ENCODE peak calls at places on chromosome 1, in eight cellular contexts. One of them, this sample, is unnamed.

GRCh38 chr1:181592261-181592859 is 109.0 kb downstream of the CACNA1E start:
- DNase-seq in foreskin fibroblast: no peak
- DNase-seq in esophagus squamous epithelium: no peak
- DNase-seq in heart right ventricle: no peak
- DNase-seq in neural progenitor cell: peak
- DNase-seq in AG04449: no peak
- DNase-seq in IMR-90: no peak
- DNase-seq in K562: no peak
- DNase-seq in this sample: no peak

GRCh38 chr1:107637101-107637500 is 327.9 kb downstream of the VAV3 start:
- DNase-seq in neural progenitor cell: no peak
- DNase-seq in IMR-90: no peak
- DNase-seq in esophagus squamous epithelium: no peak
- DNase-seq in foreskin fibroblast: no peak
- DNase-seq in K562: no peak
- DNase-seq in AG04449: no peak
- DNase-seq in heart right ventricle: no peak
- DNase-seq in this sample: no peak

GRCh38 chr1:117171900-117172501 is 38.7 kb downstream of the VTCN1 start:
- DNase-seq in neural progenitor cell: peak
- DNase-seq in esophagus squamous epithelium: no peak
- DNase-seq in foreskin fibroblast: no peak
- DNase-seq in AG04449: no peak
- DNase-seq in IMR-90: peak
- DNase-seq in heart right ventricle: peak
- DNase-seq in K562: no peak
- DNase-seq in this sample: no peak

GRCh38 chr1:35883681-35884155 is 709 bp downstream of the AGO1 start:
- DNase-seq in IMR-90: peak
- DNase-seq in K562: peak
- DNase-seq in foreskin fibroblast: peak
- DNase-seq in neural progenitor cell: peak
- DNase-seq in AG04449: no peak
- DNase-seq in heart right ventricle: peak
- DNase-seq in esophagus squamous epithelium: no peak
- DNase-seq in this sample: no peak

GRCh38 chr1:24557711-24558121 is 1.8 kb downstream of the NCMAP start:
- DNase-seq in foreskin fibroblast: no peak
- DNase-seq in esophagus squamous epithelium: no peak
- DNase-seq in AG04449: no peak
- DNase-seq in K562: no peak
- DNase-seq in neural progenitor cell: no peak
- DNase-seq in IMR-90: no peak
- DNase-seq in heart right ventricle: no peak
- DNase-seq in this sample: no peak

GRCh38 chr1:226355679-226356583 is 47.0 kb upstream of the LIN9 start:
- DNase-seq in foreskin fibroblast: no peak
- DNase-seq in K562: no peak
- DNase-seq in esophagus squamous epithelium: no peak
- DNase-seq in heart right ventricle: peak
- DNase-seq in AG04449: no peak
- DNase-seq in neural progenitor cell: no peak
- DNase-seq in IMR-90: no peak
- DNase-seq in this sample: no peak

GRCh38 chr1:170063109-170063826 is 11.2 kb downstream of the KIFAP3 start:
- DNase-seq in AG04449: no peak
- DNase-seq in foreskin fibroblast: peak
- DNase-seq in heart right ventricle: no peak
- DNase-seq in esophagus squamous epithelium: no peak
- DNase-seq in neural progenitor cell: no peak
- DNase-seq in K562: peak
- DNase-seq in IMR-90: peak
- DNase-seq in this sample: no peak

GRCh38 chr1:89464008-89464407 is 60.6 kb upstream of the LRRC8B start:
- DNase-seq in foreskin fibroblast: no peak
- DNase-seq in esophagus squamous epithelium: no peak
- DNase-seq in neural progenitor cell: no peak
- DNase-seq in K562: no peak
- DNase-seq in IMR-90: no peak
- DNase-seq in AG04449: no peak
- DNase-seq in heart right ventricle: no peak
- DNase-seq in this sample: no peak

GRCh38 chr1:7591565-7591964 is 179.5 kb upstream of the VAMP3 start:
- DNase-seq in foreskin fibroblast: no peak
- DNase-seq in heart right ventricle: no peak
- DNase-seq in K562: no peak
- DNase-seq in AG04449: no peak
- DNase-seq in IMR-90: no peak
- DNase-seq in neural progenitor cell: no peak
- DNase-seq in esophagus squamous epithelium: no peak
- DNase-seq in this sample: no peak

GRCh38 chr1:179744401-179745130 is 1.5 kb downstream of the FAM163A start:
- DNase-seq in esophagus squamous epithelium: no peak
- DNase-seq in IMR-90: no peak
- DNase-seq in AG04449: no peak
- DNase-seq in heart right ventricle: no peak
- DNase-seq in K562: no peak
- DNase-seq in neural progenitor cell: peak
- DNase-seq in foreskin fibroblast: no peak
- DNase-seq in this sample: no peak

GRCh38 chr1:17258758-17259130 is 9.8 kb downstream of the PADI3 start:
- DNase-seq in neural progenitor cell: no peak
- DNase-seq in AG04449: no peak
- DNase-seq in esophagus squamous epithelium: no peak
- DNase-seq in foreskin fibroblast: no peak
- DNase-seq in K562: no peak
- DNase-seq in heart right ventricle: no peak
- DNase-seq in IMR-90: no peak
- DNase-seq in this sample: no peak

DNA sequence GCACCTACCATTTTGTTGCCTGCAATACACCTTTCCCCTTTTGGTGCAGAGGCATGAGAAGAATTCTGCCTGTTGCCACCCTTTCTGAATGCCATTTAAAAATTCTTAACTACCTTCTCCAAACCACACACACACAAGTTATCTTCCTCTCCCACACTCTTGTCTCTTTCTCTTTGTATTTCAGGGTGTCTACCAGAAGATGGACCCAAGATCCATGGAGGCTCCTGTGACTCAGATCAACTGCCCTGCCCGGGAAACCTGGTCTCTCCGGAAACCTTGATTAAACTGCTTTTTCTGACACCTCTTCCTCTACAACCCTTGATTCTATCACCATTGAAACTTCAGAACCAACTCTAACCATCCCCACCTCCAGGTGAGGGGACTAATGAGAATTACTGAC is 2.4 kb upstream of the TARS2 start:
- DNase-seq in neural progenitor cell: no peak
- DNase-seq in esophagus squamous epithelium: no peak
- DNase-seq in foreskin fibroblast: no peak
- DNase-seq in K562: peak
- DNase-seq in AG04449: no peak
- DNase-seq in IMR-90: peak
- DNase-seq in heart right ventricle: no peak
- DNase-seq in this sample: no peak
- TF ChIP-seq CTCF in neural progenitor cell: no peak
- TF ChIP-seq CTCF in esophagus squamous epithelium: no peak
- TF ChIP-seq CTCF in foreskin fibroblast: peak
- TF ChIP-seq CTCF in K562: peak
- TF ChIP-seq CTCF in AG04449: peak
- TF ChIP-seq CTCF in IMR-90: peak
- TF ChIP-seq CTCF in heart right ventricle: no peak
- TF ChIP-seq CTCF in this sample: peak

DNA sequence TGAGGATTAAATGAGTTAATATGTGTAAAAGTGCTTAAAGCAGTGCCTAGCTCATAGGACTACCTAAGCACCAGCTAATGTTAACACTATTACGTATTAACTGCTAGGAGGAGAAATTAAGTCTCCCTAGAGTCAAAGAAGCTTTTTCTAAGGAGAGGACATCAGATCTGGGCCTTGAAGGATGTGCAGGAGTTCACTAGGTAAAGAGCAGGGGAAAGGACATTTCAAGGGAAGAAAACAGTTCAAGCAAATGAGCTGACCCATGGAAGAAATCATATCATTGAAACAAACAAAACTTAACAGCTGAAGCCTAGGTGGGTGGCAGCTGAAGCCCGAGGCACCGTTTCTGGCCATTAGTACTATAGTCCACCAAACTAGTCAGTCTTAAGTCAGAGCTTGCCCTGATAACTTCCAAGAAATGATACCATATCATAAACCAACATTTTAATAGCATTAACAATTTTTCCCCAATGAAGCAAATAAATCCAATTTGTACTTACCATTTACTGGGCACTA is 46.7 kb downstream of the TRIT1 start:
- DNase-seq in neural progenitor cell: no peak
- DNase-seq in esophagus squamous epithelium: no peak
- DNase-seq in IMR-90: no peak
- DNase-seq in foreskin fibroblast: no peak
- DNase-seq in K562: no peak
- DNase-seq in heart right ventricle: no peak
- DNase-seq in AG04449: no peak
- DNase-seq in this sample: no peak
- TF ChIP-seq CTCF in neural progenitor cell: no peak
- TF ChIP-seq CTCF in esophagus squamous epithelium: no peak
- TF ChIP-seq CTCF in IMR-90: no peak
- TF ChIP-seq CTCF in foreskin fibroblast: no peak
- TF ChIP-seq CTCF in K562: no peak
- TF ChIP-seq CTCF in heart right ventricle: no peak
- TF ChIP-seq CTCF in AG04449: no peak
- TF ChIP-seq CTCF in this sample: no peak

DNA sequence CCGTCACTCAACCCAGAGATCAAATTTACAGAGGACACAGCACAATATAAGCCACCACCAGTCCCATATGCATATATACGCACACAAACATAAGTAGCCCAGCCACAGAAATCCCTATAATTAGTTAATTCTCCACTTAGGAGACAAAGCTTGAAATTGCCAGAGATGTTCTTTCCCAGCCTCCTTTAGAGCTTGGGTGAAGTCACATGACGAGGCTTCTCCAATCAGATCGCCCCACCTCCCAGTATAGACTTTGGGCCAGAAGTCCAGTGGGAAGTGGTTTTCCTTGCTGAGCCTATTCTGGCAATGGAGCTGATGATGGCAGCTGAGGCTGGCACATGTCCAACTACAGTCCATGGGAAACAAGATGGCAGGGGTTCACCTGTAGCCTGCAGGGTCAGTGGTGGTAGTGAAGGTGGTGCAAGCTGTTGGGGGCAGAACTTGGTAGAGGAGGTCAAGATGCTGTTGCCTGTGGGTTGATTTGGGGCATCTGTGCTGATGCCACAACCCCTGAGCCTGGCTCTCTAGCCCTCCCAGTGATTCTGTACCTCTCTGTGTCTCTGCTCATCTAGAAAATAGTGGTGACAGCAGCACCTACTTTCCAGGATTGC is 535.9 kb downstream of the MATN1 start:
- DNase-seq in neural progenitor cell: no peak
- DNase-seq in AG04449: no peak
- DNase-seq in IMR-90: no peak
- DNase-seq in heart right ventricle: no peak
- DNase-seq in esophagus squamous epithelium: no peak
- DNase-seq in foreskin fibroblast: no peak
- DNase-seq in K562: no peak
- DNase-seq in this sample: no peak
- TF ChIP-seq CTCF in neural progenitor cell: no peak
- TF ChIP-seq CTCF in AG04449: no peak
- TF ChIP-seq CTCF in IMR-90: no peak
- TF ChIP-seq CTCF in heart right ventricle: no peak
- TF ChIP-seq CTCF in esophagus squamous epithelium: no peak
- TF ChIP-seq CTCF in foreskin fibroblast: no peak
- TF ChIP-seq CTCF in K562: no peak
- TF ChIP-seq CTCF in this sample: no peak

GRCh38 chr1:37038079-37038702 is 3.9 kb upstream of the GRIK3 start:
- DNase-seq in foreskin fibroblast: no peak
- DNase-seq in K562: peak
- DNase-seq in esophagus squamous epithelium: no peak
- DNase-seq in heart right ventricle: no peak
- DNase-seq in neural progenitor cell: peak
- DNase-seq in IMR-90: no peak
- DNase-seq in AG04449: no peak
- DNase-seq in this sample: no peak
- TF ChIP-seq CTCF in foreskin fibroblast: no peak
- TF ChIP-seq CTCF in K562: peak
- TF ChIP-seq CTCF in esophagus squamous epithelium: no peak
- TF ChIP-seq CTCF in heart right ventricle: peak
- TF ChIP-seq CTCF in neural progenitor cell: peak
- TF ChIP-seq CTCF in IMR-90: no peak
- TF ChIP-seq CTCF in AG04449: no peak
- TF ChIP-seq CTCF in this sample: no peak

This sample was measured in AG09319.